ENCODE peak calls at places on chromosome 18, in five cellular contexts. U is IMR-90, J is mesendoderm, B is H9, O is neuronal stem cell. X is an unnamed sample.

GRCh38 chr18:58670561-58671121 is 624 bp upstream of the MALT1 start:
- DNase-seq in U (peak; percentile 31), O (no peak), J (no peak), B (no peak), X (no peak)

GRCh38 chr18:37717656-37718055 is 152.1 kb upstream of the CELF4 start:
- DNase-seq in B (no peak), O (no peak), U (no peak), J (no peak), X (no peak)

GRCh38 chr18:75500510-75500909 is 73.0 kb upstream of the SMIM21 start:
- DNase-seq in B (no peak), U (peak; percentile 86), O (no peak), J (no peak), X (peak; percentile 79)

GRCh38 chr18:32301976-32302743 is 112.3 kb downstream of the MEP1B start:
- DNase-seq in J (no peak), U (peak; percentile 94), B (no peak), O (no peak), X (peak; percentile 85)

GRCh38 chr18:11998182-11998581 is 16.9 kb downstream of the IMPA2 start:
- DNase-seq in U (no peak), B (no peak), J (no peak), O (no peak), X (no peak)

GRCh38 chr18:43933177-43933576 is 655.9 kb upstream of the SYT4 start:
- DNase-seq in O (no peak), B (no peak), J (no peak), U (no peak), X (no peak)

GRCh38 chr18:65607161-65607560 is 143.7 kb upstream of the CDH7 start:
- DNase-seq in B (no peak), U (no peak), O (no peak), J (peak; percentile 74), X (no peak)

GRCh38 chr18:10304853-10305252 is 149.6 kb upstream of the APCDD1 start:
- DNase-seq in U (peak; percentile 79), B (no peak), J (no peak), O (no peak), X (peak; percentile 60)

GRCh38 chr18:38481576-38481975 is 916.0 kb upstream of the CELF4 start:
- DNase-seq in U (no peak), O (no peak), J (no peak), B (no peak), X (no peak)

GRCh38 chr18:43060020-43060419 is 55.5 kb downstream of the RIT2 start:
- DNase-seq in J (no peak), B (no peak), O (no peak), U (no peak), X (peak; percentile 69)

GRCh38 chr18:63112681-63113080 is 206.9 kb downstream of the BCL2 start:
- DNase-seq in B (no peak), U (no peak), O (no peak), J (no peak), X (no peak)

GRCh38 chr18:79932907-79933306 is 18.5 kb downstream of the SLC66A2 start:
- DNase-seq in B (no peak), O (no peak), J (no peak), U (no peak), X (no peak)

GRCh38 chr18:40867452-40867851 is 1087.6 kb upstream of the PIK3C3 start:
- DNase-seq in B (no peak), O (no peak), J (no peak), U (peak; percentile 90), X (peak; percentile 90)

GRCh38 chr18:51998711-51999110 is 341.3 kb upstream of the DCC start:
- DNase-seq in O (no peak), J (peak; percentile 57), U (no peak), B (no peak), X (no peak)

GRCh38 chr18:837922-838321 is 25.9 kb upstream of the YES1 start:
- DNase-seq in J (no peak), B (no peak), O (no peak), U (no peak), X (no peak)

GRCh38 chr18:67583621-67584020 is 67.1 kb upstream of the DSEL start:
- DNase-seq in J (no peak), B (no peak), O (no peak), U (peak; percentile 30), X (no peak)

GRCh38 chr18:25350561-25351201 is 1.3 kb downstream of the ZNF521 start:
- DNase-seq in J (peak; percentile 37), O (peak; percentile 31), B (peak; percentile 28), U (peak; percentile 65), X (peak; percentile 70)

GRCh38 chr18:74489631-74490030 is 6.5 kb upstream of the CNDP2 start:
- DNase-seq in U (peak; percentile 46), B (no peak), O (no peak), J (no peak), X (peak; percentile 72)

GRCh38 chr18:51724790-51725721 is 527.6 kb upstream of the MEX3C start:
- DNase-seq in B (no peak), J (peak; percentile 8), O (no peak), U (no peak), X (no peak)

GRCh38 chr18:3526421-3527354 is 76.7 kb downstream of the TGIF1 start:
- DNase-seq in U (peak; percentile 85), J (peak; percentile 84), O (peak; percentile 44), B (no peak), X (peak; percentile 5)

GRCh38 chr18:32010124-32010745 is 8.4 kb upstream of the RNF125 start:
- DNase-seq in O (no peak), J (no peak), B (peak; percentile 30), U (no peak), X (no peak)

GRCh38 chr18:69217271-69217670 is 183.4 kb upstream of the DOK6 start:
- DNase-seq in U (no peak), J (no peak), B (no peak), O (no peak), X (no peak)

GRCh38 chr18:78238404-78239089 is 741.1 kb upstream of the SALL3 start:
- DNase-seq in J (peak; percentile 53), U (no peak), B (peak; percentile 67), O (no peak), X (no peak)

GRCh38 chr18:4096501-4096900 is 358.6 kb downstream of the DLGAP1 start:
- DNase-seq in B (no peak), U (peak; percentile 26), J (no peak), O (no peak), X (peak; percentile 19)

GRCh38 chr18:56637897-56638231 is 528 bp downstream of the TXNL1 start:
- DNase-seq in B (no peak), O (no peak), U (no peak), J (peak; percentile 14), X (peak; percentile 25)

GRCh38 chr18:48797841-48798255 is 152.9 kb downstream of the SMAD7 start:
- DNase-seq in O (no peak), B (no peak), U (no peak), J (peak; percentile 81), X (no peak)

GRCh38 chr18:57301573-57302230 is 50.7 kb upstream of the ST8SIA3 start:
- DNase-seq in U (no peak), J (peak; percentile 43), B (peak; percentile 38), O (peak; percentile 27), X (no peak)

GRCh38 chr18:62883937-62884735 is 168.8 kb downstream of the PHLPP1 start:
- DNase-seq in B (no peak), U (no peak), O (no peak), J (no peak), X (no peak)

GRCh38 chr18:63553117-63553516 is 10.9 kb downstream of the SERPINB12 start:
- DNase-seq in O (no peak), B (no peak), J (no peak), U (peak; percentile 62), X (peak; percentile 74)

GRCh38 chr18:43078485-43079092 is 36.9 kb downstream of the RIT2 start:
- DNase-seq in B (peak; percentile 28), O (no peak), J (peak; percentile 58), U (no peak), X (no peak)

GRCh38 chr18:63342206-63342605 is 22.6 kb upstream of the BCL2 start:
- DNase-seq in B (peak; percentile 48), U (peak; percentile 28), J (peak; percentile 63), O (no peak), X (peak; percentile 48)

GRCh38 chr18:14978962-14979535 is 231.1 kb downstream of the ANKRD30B start:
- DNase-seq in U (no peak), B (no peak), J (peak; percentile 55), O (peak; percentile 5), X (no peak)

GRCh38 chr18:3383381-3383915 is 66.5 kb upstream of the TGIF1 start:
- DNase-seq in B (no peak), O (peak; percentile 32), U (no peak), J (peak; percentile 81), X (peak; percentile 12)

GRCh38 chr18:7035807-7036206 is 81.8 kb downstream of the LAMA1 start:
- DNase-seq in J (no peak), O (no peak), B (no peak), U (no peak), X (no peak)
- H3K4me1 ChIP-seq in J (no peaks in the 10 kb centered on the region), O (no peaks in the 10 kb centered on the region), B (no peaks in the 10 kb centered on the region), U (peaks cover 10% of the 10 kb centered on the region), X (peaks cover 4% of the 10 kb centered on the region)

GRCh38 chr18:73461780-73462059 is 593.9 kb upstream of the NETO1 start:
- DNase-seq in U (peak; percentile 41), J (no peak), B (no peak), O (no peak), X (no peak)
- H3K23ac ChIP-seq in U (peak overlapping the region; percentile 19), J (no peak overlapping the region), B (no peak overlapping the region), O (no peak overlapping the region), X (no peak overlapping the region)

DNA sequence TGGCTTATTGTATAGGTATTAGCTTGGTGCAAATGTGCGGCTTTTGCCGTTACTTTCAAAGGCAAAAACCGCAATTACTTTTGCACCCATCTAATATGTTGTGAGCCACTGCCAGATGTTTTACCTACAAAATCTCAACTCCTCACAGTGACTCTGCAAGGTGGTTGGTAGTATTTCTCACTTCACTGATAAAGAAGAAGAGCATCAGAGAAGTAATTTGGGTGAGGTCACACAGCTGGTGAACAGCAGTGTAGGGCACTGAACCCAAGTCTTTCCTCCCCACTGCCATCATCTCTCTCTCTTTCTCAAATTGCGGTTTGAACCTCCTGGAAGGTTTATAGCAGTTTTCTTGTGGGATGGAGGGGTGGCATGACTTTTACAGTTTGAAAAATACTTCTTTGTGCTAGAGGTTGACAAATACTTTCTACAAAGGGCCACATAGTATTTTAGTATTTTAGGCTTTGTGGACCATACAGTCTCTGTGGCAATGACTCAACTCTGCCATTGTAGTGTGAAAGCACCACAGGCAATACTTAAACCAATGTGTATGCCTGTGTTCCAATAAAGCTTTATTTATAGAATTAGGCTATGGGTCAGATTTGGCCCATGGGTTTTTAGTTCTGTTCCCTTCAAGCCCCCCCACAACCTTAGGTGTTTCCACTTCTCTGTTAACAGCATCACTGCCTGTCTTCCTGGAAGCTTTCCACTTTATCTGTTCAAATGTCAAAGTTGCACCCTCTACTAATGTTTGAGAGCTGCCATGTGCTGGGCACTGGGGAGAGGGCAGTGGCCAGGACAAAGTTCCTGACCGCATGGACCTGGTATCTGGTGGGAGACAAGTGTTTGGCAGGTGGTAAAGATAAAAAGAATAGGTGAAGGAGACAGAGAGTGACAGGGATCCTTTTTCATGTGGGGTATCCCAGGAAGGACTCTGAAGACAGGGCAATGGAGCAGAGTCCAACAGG is 30.1 kb downstream of the FHOD3 start:
- DNase-seq in U (no peak), O (no peak), J (no peak), B (no peak), X (no peak)
- H3K4me1 ChIP-seq in U (peaks cover 10% of the 10 kb centered on the region), O (peaks cover 2% of the 10 kb centered on the region), J (no peaks in the 10 kb centered on the region), B (peaks cover 2% of the 10 kb centered on the region), X (peaks cover 25% of the 10 kb centered on the region)

DNA sequence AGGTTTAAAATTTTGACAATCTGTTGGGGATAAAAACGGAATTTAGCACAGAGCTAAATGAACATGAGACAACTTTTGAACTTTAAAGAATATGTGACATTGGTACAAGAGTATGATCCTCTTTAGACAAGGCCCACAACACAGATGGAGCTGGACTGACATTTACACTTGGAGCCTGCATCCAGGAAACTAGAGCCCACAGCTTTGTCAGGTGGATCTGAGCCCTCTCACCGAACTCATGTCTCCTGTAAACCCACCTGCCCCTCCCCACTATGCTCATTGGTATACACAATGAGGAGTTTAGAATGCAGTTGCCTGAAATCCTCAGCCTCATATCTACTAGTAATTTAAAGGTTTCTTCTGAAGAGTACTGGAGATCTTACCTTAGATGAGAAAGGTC is 22.1 kb upstream of the ACAA2 start:
- DNase-seq in O (no peak), J (no peak), B (no peak), U (no peak), X (no peak)
- H3K23ac ChIP-seq in O (no peak overlapping the region), J (no peak overlapping the region), B (no peak overlapping the region), U (peak overlapping the region; percentile 21), X (no peak overlapping the region)